ENCODE peak calls at places on chromosome 6, in ten cellular contexts. A is psoas muscle, R is endodermal cell, U is mucosa of descending colon, J is lower lobe of right lung, F is fibroblast of lung, E is left ventricle myocardium inferior, I is ascending aorta, O is hepatocyte, D is suprapubic skin. W is an unnamed sample.
A peak's percentile ranks its signal among the peaks of the same experiment; 100 is the strongest.

GRCh38 chr6:11027565-11028110 is 16.5 kb downstream of the ELOVL2 start:
- DNase-seq in A (no peak), R (no peak), U (no peak), J (no peak), F (no peak), E (no peak), I (no peak), O (no peak), D (no peak), W (no peak)

GRCh38 chr6:166412156-166412910 is 29.6 kb upstream of the MPC1 start:
- DNase-seq in A (no peak), R (no peak), U (no peak), J (no peak), F (no peak), E (no peak), I (no peak), O (no peak), D (no peak), W (no peak)

GRCh38 chr6:50853924-50854323 is 35.3 kb downstream of the TFAP2B start:
- DNase-seq in A (no peak), R (no peak), U (no peak), J (no peak), F (no peak), E (no peak), I (no peak), O (no peak), D (no peak), W (no peak)

GRCh38 chr6:42963855-42964605 is 3.5 kb downstream of the GNMT start:
- DNase-seq in A (no peak), R (peak; percentile 96), U (no peak), J (no peak), F (peak; percentile 49), E (no peak), I (no peak), O (peak; percentile 58), D (no peak), W (no peak)

GRCh38 chr6:99187429-99187828 is 162.0 kb downstream of the FAXC start:
- DNase-seq in A (no peak), R (no peak), U (no peak), J (no peak), F (no peak), E (no peak), I (no peak), O (no peak), D (no peak), W (no peak)

GRCh38 chr6:137494281-137494966 is at the start of gene OLIG3:
- DNase-seq in A (no peak), R (peak; percentile 78), U (no peak), J (no peak), F (no peak), E (no peak), I (no peak), O (no peak), D (no peak), W (no peak)

GRCh38 chr6:14799928-14800327 is 445.9 kb upstream of the JARID2 start:
- DNase-seq in A (peak; percentile 35), R (peak; percentile 85), U (peak; percentile 65), J (peak; percentile 52), F (peak; percentile 92), E (peak; percentile 71), I (no peak), O (peak; percentile 65), D (no peak), W (no peak)

GRCh38 chr6:117534974-117535373 is 52.5 kb downstream of the DCBLD1 start:
- DNase-seq in A (no peak), R (no peak), U (no peak), J (no peak), F (no peak), E (no peak), I (no peak), O (no peak), D (no peak), W (no peak)

GRCh38 chr6:151136141-151136755 is 103.5 kb upstream of the AKAP12 start:
- DNase-seq in A (no peak), R (peak; percentile 49), U (no peak), J (no peak), F (no peak), E (no peak), I (no peak), O (peak; percentile 22), D (no peak), W (no peak)

GRCh38 chr6:26240981-26241770 is 123.8 kb upstream of the BTN3A2 start:
- DNase-seq in A (no peak), R (peak; percentile 54), U (no peak), J (peak; percentile 59), F (peak; percentile 85), E (no peak), I (no peak), O (no peak), D (no peak), W (no peak)

GRCh38 chr6:112983741-112984221 is 636.7 kb downstream of the RFPL4B start:
- DNase-seq in A (no peak), R (no peak), U (no peak), J (no peak), F (peak; percentile 67), E (no peak), I (no peak), O (peak; percentile 28), D (no peak), W (no peak)

GRCh38 chr6:169663468-169663867 is 38.4 kb downstream of the WDR27 start:
- DNase-seq in A (no peak), R (no peak), U (no peak), J (no peak), F (no peak), E (no peak), I (no peak), O (no peak), D (no peak), W (no peak)

GRCh38 chr6:167093922-167094432 is 28.9 kb upstream of the CCR6 start:
- DNase-seq in A (no peak), R (peak; percentile 57), U (peak; percentile 53), J (no peak), F (no peak), E (no peak), I (no peak), O (no peak), D (no peak), W (no peak)

GRCh38 chr6:105573556-105573955 is 170.7 kb upstream of the PREP start:
- DNase-seq in A (no peak), R (no peak), U (no peak), J (no peak), F (no peak), E (no peak), I (no peak), O (no peak), D (no peak), W (no peak)

GRCh38 chr6:121549741-121550140 is 114.3 kb downstream of the GJA1 start:
- DNase-seq in A (no peak), R (no peak), U (no peak), J (no peak), F (peak; percentile 71), E (no peak), I (no peak), O (no peak), D (no peak), W (no peak)

GRCh38 chr6:170089937-170090335 is 200.9 kb downstream of the DLL1 start:
- DNase-seq in A (no peak), R (peak; percentile 22), U (no peak), J (peak; percentile 24), F (no peak), E (no peak), I (peak; percentile 48), O (no peak), D (peak; percentile 52), W (no peak)

GRCh38 chr6:137286368-137286767 is 67.2 kb upstream of the IFNGR1 start:
- DNase-seq in A (no peak), R (no peak), U (no peak), J (no peak), F (no peak), E (no peak), I (no peak), O (no peak), D (no peak), W (no peak)

GRCh38 chr6:52595000-52595795 is 18.3 kb upstream of the TRAM2 start:
- DNase-seq in A (peak; percentile 34), R (peak; percentile 62), U (peak; percentile 64), J (no peak), F (peak; percentile 96), E (peak; percentile 34), I (peak; percentile 78), O (peak; percentile 67), D (no peak), W (no peak)

GRCh38 chr6:52594216-52594615 is 17.4 kb upstream of the TRAM2 start:
- DNase-seq in A (no peak), R (no peak), U (no peak), J (no peak), F (no peak), E (no peak), I (no peak), O (no peak), D (no peak), W (no peak)

GRCh38 chr6:52588710-52589091 is 11.8 kb upstream of the TRAM2 start:
- DNase-seq in A (no peak), R (no peak), U (no peak), J (no peak), F (no peak), E (no peak), I (no peak), O (no peak), D (no peak), W (no peak)

GRCh38 chr6:52590634-52590985 is 13.8 kb upstream of the TRAM2 start:
- DNase-seq in A (no peak), R (no peak), U (no peak), J (no peak), F (peak; percentile 71), E (no peak), I (no peak), O (no peak), D (no peak), W (no peak)

GRCh38 chr6:52591832-52592231 is 15.0 kb upstream of the TRAM2 start:
- DNase-seq in A (no peak), R (no peak), U (no peak), J (no peak), F (no peak), E (no peak), I (no peak), O (no peak), D (no peak), W (no peak)
- H3K4me1 ChIP-seq in A (peaks cover 9% of the 10 kb centered on the region), R (peaks cover 10% of the 10 kb centered on the region), U (peaks cover 8% of the 10 kb centered on the region), J (peaks cover 43% of the 10 kb centered on the region), F (peaks cover 25% of the 10 kb centered on the region), E (peaks cover 50% of the 10 kb centered on the region), I (peaks cover 24% of the 10 kb centered on the region), O (peaks cover 45% of the 10 kb centered on the region), D (peaks cover 25% of the 10 kb centered on the region), W (peaks cover 35% of the 10 kb centered on the region)

GRCh38 chr6:162055365-162055764 is 672.2 kb downstream of the PRKN start:
- DNase-seq in A (no peak), R (peak; percentile 56), U (no peak), J (no peak), F (no peak), E (no peak), I (no peak), O (no peak), D (no peak), W (no peak)
- H3K4me1 ChIP-seq in A (no peaks in the 10 kb centered on the region), R (no peaks in the 10 kb centered on the region), U (no peaks in the 10 kb centered on the region), J (no peaks in the 10 kb centered on the region), F (no peaks in the 10 kb centered on the region), E (peaks cover 31% of the 10 kb centered on the region), I (no peaks in the 10 kb centered on the region), O (no peaks in the 10 kb centered on the region), D (no peaks in the 10 kb centered on the region), W (peaks cover 2% of the 10 kb centered on the region)

GRCh38 chr6:138541793-138542481 is 42.6 kb upstream of the NHSL1 start:
- DNase-seq in A (no peak), R (no peak), U (no peak), J (no peak), F (no peak), E (no peak), I (no peak), O (no peak), D (no peak), W (no peak)
- H3K4me1 ChIP-seq in A (no peaks in the 10 kb centered on the region), R (peaks cover 47% of the 10 kb centered on the region), U (no peaks in the 10 kb centered on the region), J (peaks cover 64% of the 10 kb centered on the region), F (peaks cover 41% of the 10 kb centered on the region), E (peaks cover 78% of the 10 kb centered on the region), I (no peaks in the 10 kb centered on the region), O (peaks cover 59% of the 10 kb centered on the region), D (peaks cover 37% of the 10 kb centered on the region), W (no peaks in the 10 kb centered on the region)

GRCh38 chr6:156794963-156795362 is 17.8 kb downstream of the ARID1B start:
- DNase-seq in A (no peak), R (peak; percentile 53), U (no peak), J (no peak), F (no peak), E (no peak), I (no peak), O (no peak), D (no peak), W (no peak)
- H3K4me1 ChIP-seq in A (peaks cover 71% of the 10 kb centered on the region), R (no peaks in the 10 kb centered on the region), U (peaks cover 25% of the 10 kb centered on the region), J (peaks cover 56% of the 10 kb centered on the region), F (peaks cover 5% of the 10 kb centered on the region), E (peaks cover 98% of the 10 kb centered on the region), I (peaks cover 44% of the 10 kb centered on the region), O (peaks cover 14% of the 10 kb centered on the region), D (peaks cover 53% of the 10 kb centered on the region), W (peaks cover 13% of the 10 kb centered on the region)